ENCODE peak calls at places on chromosomes 7 and 10, in four cellular contexts. V, R, S and K are unnamed samples.
A peak's percentile ranks its signal among the peaks of the same experiment; 100 is the strongest.

GRCh38 chr7:69510114-69510513 is 88.2 kb upstream of the AUTS2 start:
- DNase-seq in V (no peak), S (no peak), R (no peak), K (no peak)

GRCh38 chr10:90871279-90871760 is 454 bp upstream of the RPP30 start:
- DNase-seq in R (peak; percentile 45), V (peak; percentile 65), S (no peak), K (peak; percentile 84)

GRCh38 chr7:46206474-46207060 is 285.5 kb upstream of the IGFBP3 start:
- DNase-seq in V (no peak), R (no peak), S (no peak), K (no peak)

GRCh38 chr7:147413243-147413642 is 1177.3 kb upstream of the C7orf33 start:
- DNase-seq in V (no peak), S (no peak), R (no peak), K (no peak)

GRCh38 chr7:97014145-97014544 is 8.8 kb downstream of the DLX6 start:
- DNase-seq in S (no peak), R (no peak), V (no peak), K (no peak)

GRCh38 chr7:131895541-131896173 is 339.2 kb upstream of the PODXL start:
- DNase-seq in R (peak; percentile 11), V (peak; percentile 35), S (no peak), K (peak; percentile 83)

GRCh38 chr10:48551796-48552591 is 52.9 kb downstream of the ARHGAP22 start:
- DNase-seq in R (peak; percentile 29), S (no peak), V (peak; percentile 61), K (peak; percentile 77)

GRCh38 chr7:87038993-87039716 is 20.3 kb downstream of the ELAPOR2 start:
- DNase-seq in R (no peak), S (no peak), V (no peak), K (no peak)

GRCh38 chr7:100089458-100090201 is 861 bp downstream of the COPS6 start:
- DNase-seq in R (no peak), S (no peak), V (no peak), K (no peak)

GRCh38 chr10:67849331-67850011 is 11.5 kb upstream of the DNAJC12 start:
- DNase-seq in R (peak; percentile 87), V (peak; percentile 90), S (peak; percentile 97), K (peak; percentile 96)

GRCh38 chr10:59954296-59954695 is 47.9 kb upstream of the CCDC6 start:
- DNase-seq in S (no peak), V (no peak), R (no peak), K (peak; percentile 4)

GRCh38 chr7:126778101-126778500 is 474.6 kb downstream of the GRM8 start:
- DNase-seq in R (no peak), V (no peak), S (no peak), K (no peak)

GRCh38 chr10:94583164-94583563 is 37.6 kb downstream of the HELLS start:
- DNase-seq in R (no peak), V (no peak), S (no peak), K (no peak)

GRCh38 chr7:87359366-87359765 is 13.9 kb downstream of the CROT start:
- DNase-seq in V (no peak), R (no peak), S (no peak), K (peak; percentile 8)

GRCh38 chr10:59960751-59961150 is 54.4 kb upstream of the CCDC6 start:
- DNase-seq in R (no peak), V (no peak), S (no peak), K (peak; percentile 4)

GRCh38 chr7:83442911-83443310 is 206.0 kb downstream of the SEMA3E start:
- DNase-seq in S (no peak), R (no peak), V (no peak), K (no peak)

GRCh38 chr10:131180941-131181855 is 130.3 kb downstream of the TCERG1L start:
- DNase-seq in R (no peak), S (peak; percentile 51), V (no peak), K (no peak)

GRCh38 chr10:70575874-70576802 is 26.4 kb downstream of the PRF1 start:
- DNase-seq in V (no peak), R (no peak), S (peak; percentile 73), K (peak; percentile 58)

GRCh38 chr10:88232978-88233537 is 350.1 kb downstream of the RNLS start:
- DNase-seq in V (no peak), R (no peak), S (no peak), K (no peak)

GRCh38 chr10:129038490-129039011 is 428.5 kb upstream of the MGMT start:
- DNase-seq in S (no peak), V (no peak), R (no peak), K (peak; percentile 18)

GRCh38 chr10:88163572-88163971 is 300.1 kb downstream of the PTEN start:
- DNase-seq in R (no peak), V (no peak), S (no peak), K (no peak)

GRCh38 chr7:117673839-117674238 is 194.0 kb downstream of the CFTR start:
- DNase-seq in S (no peak), R (no peak), V (peak; percentile 20), K (peak; percentile 79)

GRCh38 chr10:77949167-77949566 is 22.6 kb upstream of the DLG5 start:
- DNase-seq in S (no peak), R (no peak), V (peak; percentile 47), K (peak; percentile 40)

GRCh38 chr7:150384406-150385239 is 5.5 kb downstream of the ZNF775 start:
- DNase-seq in R (no peak), V (no peak), S (peak; percentile 59), K (no peak)

GRCh38 chr10:10596256-10596655 is 421.4 kb upstream of the CELF2 start:
- DNase-seq in S (no peak), V (no peak), R (no peak), K (no peak)
- H3K4me3 ChIP-seq in S (no peak overlapping the region), V (no peak overlapping the region), R (no peak overlapping the region), K (no peak overlapping the region)

DNA sequence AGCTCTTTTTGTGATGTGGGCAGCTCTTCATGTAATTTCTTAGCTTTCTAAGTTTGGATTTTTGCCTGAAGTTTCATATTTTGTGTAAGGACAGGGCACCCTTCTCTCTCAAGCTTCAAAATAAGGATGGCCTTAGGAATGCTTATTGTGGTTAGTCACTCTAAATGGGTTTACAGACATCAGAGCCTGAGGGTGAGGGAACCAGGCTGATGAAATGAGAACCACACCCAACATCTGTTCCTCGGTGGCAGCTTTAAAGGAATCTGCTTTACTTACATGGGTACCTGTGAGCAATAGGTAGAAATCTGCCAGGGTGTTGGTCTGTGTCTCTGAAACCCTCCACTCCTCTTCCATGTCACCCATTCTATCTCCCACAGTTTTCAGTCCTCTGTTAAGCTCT is 174.3 kb downstream of the EMX2 start:
- DNase-seq in R (no peak), S (no peak), V (no peak), K (no peak)
- TF ChIP-seq CTCF in R (no peak), S (no peak), V (no peak), K (no peak)

DNA sequence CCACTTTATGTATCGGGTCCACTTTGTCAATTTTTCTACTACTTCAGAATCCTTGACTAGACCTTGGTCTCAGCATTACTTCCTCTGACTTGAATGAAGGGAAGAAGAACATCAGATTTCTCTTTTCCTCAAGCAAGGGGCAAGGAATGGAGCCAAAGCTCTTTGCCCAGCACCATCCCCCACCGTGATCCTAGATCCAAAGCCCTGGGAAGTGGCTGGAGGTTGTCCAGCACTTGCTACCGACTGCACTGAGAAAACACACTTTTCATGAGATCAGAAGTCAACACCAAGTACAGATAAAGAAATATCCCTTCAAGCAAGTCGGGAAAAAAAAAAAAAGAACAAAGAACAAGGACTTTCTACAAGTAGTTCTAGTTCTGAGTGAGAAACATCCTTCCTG is 102.1 kb upstream of the DDC start:
- DNase-seq in V (no peak), S (no peak), R (no peak), K (peak; percentile 60)
- H3K4me3 ChIP-seq in V (no peak overlapping the region), S (no peak overlapping the region), R (no peak overlapping the region), K (no peak overlapping the region)

GRCh38 chr7:90216080-90216674 is 4.6 kb downstream of the STEAP2 start:
- DNase-seq in V (no peak), S (no peak), R (no peak), K (no peak)
- TF ChIP-seq CTCF in V (no peak), S (no peak), R (no peak), K (no peak)

DNA sequence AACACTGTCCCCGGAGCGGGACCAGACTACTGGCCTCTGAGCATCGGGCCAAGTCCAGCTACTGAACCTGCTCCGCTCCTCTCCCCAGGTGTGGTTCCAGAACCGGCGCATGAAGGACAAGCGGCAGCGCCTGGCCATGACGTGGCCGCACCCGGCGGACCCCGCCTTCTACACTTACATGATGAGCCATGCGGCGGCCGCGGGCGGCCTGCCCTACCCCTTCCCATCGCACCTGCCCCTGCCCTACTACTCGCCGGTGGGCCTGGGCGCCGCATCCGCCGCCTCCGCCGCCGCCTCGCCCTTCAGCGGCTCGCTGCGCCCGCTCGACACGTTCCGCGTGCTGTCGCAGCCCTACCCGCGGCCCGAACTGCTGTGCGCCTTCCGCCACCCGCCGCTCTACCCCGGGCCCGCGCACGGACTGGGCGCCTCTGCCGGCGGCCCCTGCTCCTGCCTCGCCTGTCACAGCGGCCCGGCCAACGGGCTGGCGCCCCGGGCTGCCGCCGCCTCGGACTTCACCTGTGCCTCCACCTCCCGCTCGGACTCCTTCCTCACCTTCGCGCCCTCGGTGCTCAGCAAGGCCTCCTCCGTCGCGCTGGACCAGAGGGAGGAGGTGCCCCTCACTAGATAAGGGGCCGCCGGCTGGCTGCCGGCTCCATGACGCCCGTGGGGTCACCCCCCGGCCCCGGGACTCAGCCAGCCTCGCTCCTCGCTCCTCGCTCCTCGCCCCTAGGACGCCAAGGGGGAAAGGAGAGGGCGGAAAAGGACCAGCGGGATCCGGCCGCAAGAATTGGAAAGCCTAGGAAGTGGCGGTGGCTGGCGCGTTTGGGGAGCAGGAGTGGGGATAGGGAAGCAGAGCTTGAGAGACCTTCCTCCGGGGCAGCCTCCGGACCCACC is 3.4 kb downstream of the EVX1 start:
- DNase-seq in R (no peak), S (no peak), V (no peak), K (no peak)
- H3K4me3 ChIP-seq in R (no peak overlapping the region), S (no peak overlapping the region), V (no peak overlapping the region), K (no peak overlapping the region)

GRCh38 chr7:33885290-33886005 is 19.9 kb upstream of the BMPER start:
- DNase-seq in S (no peak), V (no peak), R (no peak), K (no peak)

GRCh38 chr7:33883566-33883965 is 21.8 kb upstream of the BMPER start:
- DNase-seq in S (no peak), R (no peak), V (no peak), K (no peak)

GRCh38 chr7:33887576-33887975 is 17.8 kb upstream of the BMPER start:
- DNase-seq in R (no peak), S (no peak), V (no peak), K (no peak)

GRCh38 chr7:33888206-33888605 is 17.1 kb upstream of the BMPER start:
- DNase-seq in S (no peak), V (no peak), R (no peak), K (no peak)

GRCh38 chr7:33886100-33886623 is 19.2 kb upstream of the BMPER start:
- DNase-seq in V (peak; percentile 43), S (no peak), R (no peak), K (no peak)
- TF ChIP-seq CTCF in V (peak; percentile 22), S (peak; percentile 12), R (peak; percentile 65), K (peak; percentile 16)